ENCODE peak calls at places on chromosome 16, in five cellular contexts. B, E, S, J and L are unnamed samples. For H3K4me1, the result is how much of the 10 kb centered on the place peaks cover.

GRCh38 chr16:70556063-70556462 is 32.4 kb downstream of the SF3B3 start:
- DNase-seq in B (no peak), J (no peak), E (no peak), S (no peak), L (no peak)

GRCh38 chr16:89624775-89625761 is 11.6 kb downstream of the DPEP1 start:
- DNase-seq in J (no peak), E (no peak), S (no peak), B (no peak), L (no peak)

GRCh38 chr16:29011112-29011511 is 26.3 kb downstream of the LAT start:
- DNase-seq in J (no peak), S (no peak), B (no peak), E (no peak), L (no peak)

GRCh38 chr16:29877266-29877961 is 14.4 kb upstream of the CDIPT start:
- DNase-seq in J (no peak), E (no peak), S (peak), B (peak), L (no peak)

GRCh38 chr16:54286067-54286329 is 589 bp downstream of the IRX3 start:
- DNase-seq in S (no peak), B (no peak), J (no peak), E (no peak), L (no peak)

GRCh38 chr16:56869513-56870270 is 4.7 kb downstream of the SLC12A3 start:
- DNase-seq in S (peak), B (no peak), E (no peak), J (no peak), L (no peak)

GRCh38 chr16:88287219-88287618 is 95.5 kb upstream of the ZNF469 start:
- DNase-seq in B (no peak), E (no peak), S (no peak), J (no peak), L (no peak)

GRCh38 chr16:11140466-11140865 is 115.5 kb downstream of the SOCS1 start:
- DNase-seq in S (no peak), J (peak), E (no peak), B (no peak), L (no peak)

GRCh38 chr16:8675183-8676159 is 1.1 kb downstream of the ABAT start:
- DNase-seq in B (no peak), J (no peak), E (no peak), S (no peak), L (no peak)

GRCh38 chr16:73037331-73037745 is 10.6 kb downstream of the ZFHX3 start:
- DNase-seq in E (no peak), B (peak), J (peak), S (no peak), L (no peak)

GRCh38 chr16:82700541-82701240 is 73.9 kb downstream of the CDH13 start:
- DNase-seq in S (no peak), B (no peak), E (no peak), J (no peak), L (no peak)

GRCh38 chr16:57984443-57985203 is 13.7 kb upstream of the CNGB1 start:
- DNase-seq in B (peak), E (peak), J (peak), S (peak), L (no peak)
- H3K4me3 ChIP-seq in B (peak), E (peak), J (peak), S (peak), L (peak)

GRCh38 chr16:26394409-26394808 is 672.3 kb upstream of the C16orf82 start:
- DNase-seq in S (no peak), J (no peak), B (no peak), E (no peak), L (no peak)
- H3K27ac ChIP-seq in S (no peak), J (no peak), B (no peak), E (no peak), L (no peak)

GRCh38 chr16:27449434-27450188 is 47.6 kb downstream of the IL21R start:
- DNase-seq in E (peak), J (no peak), S (no peak), B (no peak), L (no peak)

GRCh38 chr16:27450836-27451341 is 48.9 kb downstream of the IL21R start:
- DNase-seq in B (no peak), J (no peak), S (no peak), E (peak), L (no peak)

GRCh38 chr16:27453476-27453825 is 51.5 kb downstream of the IL21R start:
- DNase-seq in E (no peak), B (no peak), S (no peak), J (no peak), L (no peak)

GRCh38 chr16:27455700-27456099 is 53.7 kb downstream of the IL21R start:
- DNase-seq in E (no peak), J (no peak), B (no peak), S (no peak), L (no peak)

GRCh38 chr16:27452569-27453475 is 50.8 kb downstream of the IL21R start:
- DNase-seq in E (peak), S (no peak), B (no peak), J (no peak), L (no peak)
- H3K4me1 ChIP-seq in E (under half), S (under half), B (under half), J (under half), L (under half)

GRCh38 chr16:2235695-2236361 is 416 bp upstream of the DNASE1L2 start:
- DNase-seq in J (no peak), B (no peak), S (no peak), E (no peak), L (no peak)

GRCh38 chr16:2235234-2235651 is 1.0 kb upstream of the DNASE1L2 start:
- DNase-seq in E (no peak), S (no peak), J (no peak), B (no peak), L (no peak)

GRCh38 chr16:2237076-2237551 is 870 bp downstream of the DNASE1L2 start:
- DNase-seq in J (no peak), S (no peak), E (no peak), B (no peak), L (no peak)

GRCh38 chr16:2237552-2238395 is 1.5 kb downstream of the DNASE1L2 start:
- DNase-seq in B (no peak), J (no peak), S (no peak), E (no peak), L (no peak)

GRCh38 chr16:2236362-2237075 is at the start of gene DNASE1L2:
- DNase-seq in S (no peak), J (no peak), E (no peak), B (no peak), L (no peak)
- H3K4me3 ChIP-seq in S (no peak), J (no peak), E (peak), B (peak), L (peak)

DNA sequence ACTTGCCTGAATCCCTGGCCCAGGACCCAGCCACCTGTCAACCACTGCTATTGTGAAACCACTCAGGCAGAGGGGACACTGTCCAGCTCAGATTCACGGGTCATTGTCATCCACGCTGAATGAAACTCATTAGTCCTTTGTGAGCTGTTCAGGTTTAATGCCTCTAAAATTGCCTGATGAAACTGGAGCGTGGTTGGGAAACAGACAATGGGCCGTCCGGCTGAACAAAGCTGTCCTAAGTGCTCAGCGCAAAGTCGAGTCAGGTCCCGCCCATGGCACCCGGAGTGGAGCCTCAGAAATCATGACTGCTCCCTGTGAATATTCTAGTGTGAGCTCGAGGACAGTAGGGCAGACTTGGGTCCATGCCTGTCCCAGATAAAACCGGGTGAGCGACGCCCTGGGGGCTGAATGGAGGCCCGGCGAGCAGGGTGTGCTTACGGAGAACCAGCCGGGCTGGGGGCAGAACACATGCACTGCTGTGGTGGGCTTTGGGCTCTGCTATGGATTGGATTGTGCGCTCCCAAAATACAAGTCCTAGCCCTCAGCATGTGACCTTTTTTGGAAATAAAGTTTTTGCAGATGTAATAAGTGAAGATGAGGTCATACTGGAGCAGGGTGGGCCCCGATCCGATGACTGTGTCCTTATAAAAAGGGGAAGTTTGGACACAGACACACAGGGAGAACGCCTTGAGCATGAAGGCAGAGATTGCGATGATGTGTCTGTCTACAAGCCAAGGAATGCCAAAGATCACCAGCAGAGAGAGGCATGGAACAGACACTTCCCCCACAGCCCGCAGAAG is 12.9 kb upstream of the CMIP start:
- DNase-seq in S (no peak), B (peak), J (no peak), E (no peak), L (no peak)
- H3K27ac ChIP-seq in S (peak), B (peak), J (no peak), E (no peak), L (no peak)

DNA sequence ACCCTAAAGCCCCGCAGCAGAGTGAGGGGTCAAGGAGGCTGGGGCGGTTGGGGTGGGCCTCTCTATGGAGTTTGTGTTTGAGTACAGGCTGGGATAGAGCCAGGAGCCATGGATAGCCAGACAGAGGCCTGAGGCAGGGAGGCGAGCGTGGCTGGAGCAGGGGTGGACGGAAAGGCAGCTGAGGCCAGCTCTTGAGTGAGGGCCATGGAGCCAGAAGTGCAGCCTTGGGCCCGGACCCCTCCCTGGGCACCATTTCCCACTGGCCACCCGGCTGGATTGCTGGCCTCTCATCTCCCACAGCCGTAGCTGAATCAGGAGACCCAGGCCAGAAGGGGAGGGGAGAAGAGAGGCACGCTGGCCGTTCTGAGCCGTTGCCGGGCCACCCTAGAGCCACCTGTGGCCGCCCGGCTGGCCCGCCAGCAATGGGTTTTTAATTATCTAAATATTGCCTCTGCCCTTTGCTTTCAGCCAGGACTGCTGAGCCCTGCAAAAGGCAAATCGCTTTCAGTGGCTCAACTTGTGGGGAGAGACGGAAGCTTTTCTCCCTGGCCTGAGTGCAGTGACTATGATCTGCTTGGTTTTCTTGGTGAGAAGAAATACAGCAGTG is 75.2 kb upstream of the GSE1 start:
- DNase-seq in J (no peak), B (no peak), E (no peak), S (no peak), L (no peak)
- H3K4me1 ChIP-seq in J (under half), B (under half), E (under half), S (under half), L (under half)

GRCh38 chr16:85573696-85574641 is 39.2 kb upstream of the GSE1 start:
- DNase-seq in S (no peak), B (peak), J (peak), E (peak), L (peak)
- H3K4me3 ChIP-seq in S (no peak), B (no peak), J (peak), E (peak), L (peak)